ENCODE peak calls at places on chromosome 3, in ten cellular contexts. Y is CD14-positive monocyte, B is neural crest cell, S is ovary, G is choroid plexus epithelial cell, C is BJ, R is mammary epithelial cell, U is AG09309, T is bronchial epithelial cell, O is heart right ventricle. A is an unnamed sample.

GRCh38 chr3:126269360-126269759 is 87.8 kb downstream of the KLF15 start:
- DNase-seq in U (no peak), S (no peak), R (no peak), T (no peak), C (no peak), G (peak; percentile 12), B (no peak), O (no peak), Y (no peak), A (no peak)

GRCh38 chr3:124409650-124410275 is 320.5 kb upstream of the UMPS start:
- DNase-seq in U (no peak), T (peak; percentile 65), C (no peak), R (peak; percentile 19), G (peak; percentile 65), S (no peak), Y (no peak), B (no peak), O (no peak), A (no peak)

GRCh38 chr3:7877312-7877711 is 624.3 kb upstream of the LMCD1 start:
- DNase-seq in Y (no peak), U (no peak), S (no peak), C (no peak), G (no peak), R (no peak), T (no peak), B (no peak), O (no peak), A (no peak)

GRCh38 chr3:47007482-47008257 is 28.2 kb downstream of the NBEAL2 start:
- DNase-seq in T (no peak), R (no peak), O (no peak), Y (no peak), C (no peak), U (no peak), B (no peak), S (peak; percentile 18), G (no peak), A (no peak)

GRCh38 chr3:39404943-39405686 is 1.4 kb upstream of the RPSA start:
- DNase-seq in U (no peak), Y (no peak), T (no peak), R (no peak), G (no peak), S (no peak), C (no peak), O (no peak), B (no peak), A (no peak)

GRCh38 chr3:178849220-178849910 is 222.2 kb downstream of the ZMAT3 start:
- DNase-seq in C (no peak), B (no peak), R (no peak), T (no peak), U (no peak), Y (no peak), G (peak; percentile 4), O (no peak), S (no peak), A (no peak)

GRCh38 chr3:42123012-42123581 is 31.9 kb downstream of the TRAK1 start:
- DNase-seq in C (no peak), B (no peak), S (no peak), Y (no peak), O (peak; percentile 25), G (peak; percentile 57), T (peak; percentile 89), R (peak; percentile 74), U (no peak), A (no peak)

GRCh38 chr3:196650740-196651311 is 11.3 kb downstream of the NRROS start:
- DNase-seq in C (peak; percentile 95), Y (peak; percentile 87), S (peak; percentile 35), B (no peak), R (peak; percentile 92), T (peak; percentile 91), G (peak; percentile 98), O (peak; percentile 58), U (peak; percentile 94), A (no peak)

GRCh38 chr3:108441081-108441507 is 69.3 kb downstream of the MYH15 start:
- DNase-seq in O (no peak), B (peak; percentile 4), G (no peak), Y (no peak), U (no peak), T (no peak), S (no peak), R (no peak), C (no peak), A (no peak)

GRCh38 chr3:57228734-57229505 is 1.4 kb downstream of the APPL1 start:
- DNase-seq in U (peak; percentile 56), B (no peak), C (no peak), R (peak; percentile 83), T (peak; percentile 90), Y (no peak), G (peak; percentile 49), S (no peak), O (no peak), A (no peak)

GRCh38 chr3:61686228-61686648 is 124.9 kb downstream of the PTPRG start:
- DNase-seq in O (no peak), U (no peak), C (no peak), B (no peak), R (peak; percentile 86), S (no peak), Y (no peak), G (no peak), T (peak; percentile 95), A (no peak)

GRCh38 chr3:197490098-197490497 is 65.7 kb downstream of the BDH1 start:
- DNase-seq in G (peak; percentile 53), Y (no peak), O (no peak), C (peak; percentile 49), S (no peak), B (no peak), R (peak; percentile 71), U (no peak), T (peak; percentile 76), A (no peak)

GRCh38 chr3:173501941-173502489 is 104.5 kb downstream of the NLGN1 start:
- DNase-seq in B (no peak), U (peak; percentile 24), T (peak; percentile 28), O (no peak), Y (no peak), G (peak; percentile 5), R (no peak), S (no peak), C (peak; percentile 1), A (no peak)

DNA sequence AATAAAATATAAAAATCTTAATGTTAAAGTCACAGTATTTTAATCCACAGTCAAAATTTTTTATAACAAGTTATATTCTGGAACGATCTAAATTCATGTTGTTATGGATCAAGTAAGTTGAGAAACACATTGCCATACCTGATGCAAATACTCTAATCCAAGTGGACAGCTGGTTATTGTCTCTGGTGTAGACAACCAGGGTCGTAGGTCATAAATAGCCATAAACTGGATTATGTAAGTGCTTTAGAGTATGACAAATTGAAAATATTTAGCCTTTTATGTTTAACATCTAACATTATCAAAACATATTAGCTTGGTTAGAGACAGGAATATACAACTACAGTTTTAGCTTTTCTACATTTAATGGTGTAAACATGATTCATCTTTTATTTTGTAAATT is 53.0 kb downstream of the PLSCR2 start:
- DNase-seq in U (no peak), C (no peak), S (no peak), B (no peak), Y (no peak), G (no peak), R (no peak), T (no peak), O (no peak), A (no peak)
- TF ChIP-seq CTCF in U (no peak), C (no peak), S (no peak), B (no peak), Y (no peak), G (no peak), R (no peak), T (no peak), O (no peak), A (no peak)

GRCh38 chr3:114484895-114485294 is 191.1 kb downstream of the TIGIT start:
- DNase-seq in Y (no peak), C (no peak), B (no peak), S (no peak), R (no peak), U (no peak), O (no peak), G (no peak), T (no peak), A (no peak)

GRCh38 chr3:114490829-114491228 is 197.0 kb downstream of the TIGIT start:
- DNase-seq in G (no peak), R (no peak), O (no peak), T (no peak), S (no peak), U (no peak), Y (no peak), C (no peak), B (no peak), A (no peak)

DNA sequence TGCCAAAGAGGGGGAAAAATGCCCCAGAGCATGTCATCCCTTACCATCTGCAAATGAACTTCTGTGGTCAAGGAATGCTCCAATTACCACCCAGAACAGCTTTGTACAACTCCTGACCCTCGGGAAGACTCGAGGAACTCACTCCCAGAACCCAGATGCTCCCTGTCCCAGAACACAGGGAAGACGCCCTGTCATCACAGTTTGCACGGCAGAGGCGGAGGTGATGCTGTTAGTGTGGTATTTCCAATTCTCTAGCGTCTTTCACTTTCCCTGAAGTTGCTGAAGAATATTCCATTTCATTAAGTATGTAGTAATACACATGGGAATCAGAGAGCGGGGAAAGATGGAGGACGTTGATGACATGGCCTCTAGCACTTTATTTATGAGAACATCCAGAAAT is 193.7 kb downstream of the TIGIT start:
- DNase-seq in O (no peak), U (no peak), B (no peak), C (no peak), G (no peak), S (no peak), Y (no peak), R (no peak), T (no peak), A (no peak)
- TF ChIP-seq CTCF in O (no peak), U (no peak), B (no peak), C (no peak), G (no peak), S (no peak), Y (no peak), R (no peak), T (no peak), A (no peak)

GRCh38 chr3:129224984-129225393 is 24.4 kb upstream of the COPG1 start:
- DNase-seq in G (peak; percentile 58), O (peak; percentile 87), S (peak; percentile 66), T (peak; percentile 69), B (no peak), U (peak; percentile 35), R (peak; percentile 63), C (no peak), Y (peak; percentile 88), A (no peak)
- TF ChIP-seq CTCF in G (no peak), O (no peak), S (no peak), T (peak; percentile 2), B (no peak), U (no peak), R (no peak), C (no peak), Y (peak; percentile 6), A (no peak)

DNA sequence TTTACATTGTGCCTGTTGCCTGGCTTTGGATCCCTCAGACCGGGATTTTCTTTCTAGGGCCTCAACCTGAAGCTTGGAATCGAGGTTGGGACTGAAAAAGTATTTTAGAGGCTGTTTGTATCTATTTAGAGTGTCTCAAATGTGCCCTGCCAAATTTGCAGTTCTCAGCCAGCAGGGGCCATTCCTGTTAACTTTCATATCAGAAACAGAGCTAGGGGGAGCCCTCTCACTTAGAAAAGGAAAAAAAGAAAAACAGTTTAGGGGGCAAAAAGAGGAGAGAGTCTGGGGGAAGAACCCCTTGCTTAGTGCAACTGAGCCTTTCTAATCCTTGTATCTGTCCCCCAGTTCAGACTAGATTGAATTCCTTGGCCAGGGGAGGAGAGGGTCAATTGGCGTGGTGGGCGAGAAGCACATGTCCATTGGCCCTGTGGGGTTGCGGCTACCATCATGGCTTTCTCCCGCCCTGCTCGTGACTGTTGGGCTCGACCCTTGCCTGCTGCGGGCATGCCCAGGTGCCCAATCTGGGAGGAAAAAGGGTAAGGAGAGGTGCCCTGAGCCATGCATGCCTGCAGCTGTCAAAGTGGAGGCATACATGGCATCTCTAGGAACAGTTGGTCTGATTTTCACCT is 101.6 kb downstream of the CFAP44 start:
- DNase-seq in C (no peak), R (no peak), T (no peak), G (peak; percentile 9), Y (no peak), B (no peak), O (no peak), U (no peak), S (no peak), A (no peak)
- TF ChIP-seq CTCF in C (no peak), R (no peak), T (peak; percentile 5), G (peak; percentile 49), Y (no peak), B (peak; percentile 22), O (no peak), U (peak; percentile 14), S (no peak), A (no peak)